ENCODE peak calls at places on chromosomes 12 and 14, in seven cellular contexts. N is aorta, H is H9, I is cardiac muscle cell, G is bronchial epithelial cell, S is SHP77, D is HEK293T. O is an unnamed sample.

GRCh38 chr12:54734196-54734950 is 86.2 kb upstream of the DCD start:
- DNase-seq in D (no peak), I (no peak), G (peak; percentile 53), H (no peak), S (no peak), N (no peak), O (no peak)

GRCh38 chr12:32920506-32921085 is 24.0 kb upstream of the PKP2 start:
- DNase-seq in N (no peak), D (no peak), S (no peak), I (no peak), H (no peak), G (peak; percentile 87), O (no peak)

GRCh38 chr12:12266389-12266872 is 413 bp downstream of the LRP6 start:
- DNase-seq in I (no peak), H (no peak), D (peak; percentile 29), S (no peak), G (no peak), N (no peak), O (peak; percentile 53)

GRCh38 chr14:32073537-32074189 is 3.4 kb upstream of the ARHGAP5 start:
- DNase-seq in S (peak; percentile 87), H (no peak), G (peak; percentile 83), N (no peak), I (peak; percentile 89), D (peak; percentile 42), O (peak; percentile 20)

GRCh38 chr14:83463500-83464098 is 1929.9 kb upstream of the SEL1L start:
- DNase-seq in D (peak; percentile 14), H (peak; percentile 53), N (no peak), S (peak; percentile 1), I (peak; percentile 75), G (peak; percentile 43), O (peak; percentile 59)

GRCh38 chr14:105126970-105127307 is 41.6 kb downstream of the JAG2 start:
- DNase-seq in S (no peak), D (no peak), N (peak; percentile 23), H (no peak), I (no peak), G (no peak), O (no peak)

GRCh38 chr12:34399631-34400422 is 377.5 kb downstream of the ALG10 start:
- DNase-seq in G (no peak), S (no peak), I (no peak), H (peak; percentile 9), N (peak; percentile 46), D (peak; percentile 0), O (peak; percentile 4)

GRCh38 chr12:25585021-25585523 is 32.0 kb upstream of the LMNTD1 start:
- DNase-seq in I (peak; percentile 96), G (peak; percentile 90), D (no peak), H (no peak), N (no peak), S (no peak), O (no peak)

GRCh38 chr12:106301241-106301610 is 1.3 kb upstream of the TCP11L2 start:
- DNase-seq in H (no peak), D (no peak), I (peak; percentile 11), N (no peak), S (no peak), G (no peak), O (no peak)

GRCh38 chr12:21551811-21552469 is 25.8 kb downstream of the SPX start:
- DNase-seq in S (no peak), N (no peak), H (no peak), D (no peak), G (no peak), I (no peak), O (no peak)

GRCh38 chr12:120735181-120735580 is 9.6 kb downstream of the ACADS start:
- DNase-seq in N (no peak), H (no peak), G (peak; percentile 64), D (no peak), S (no peak), I (no peak), O (no peak)

GRCh38 chr12:43238281-43238680 is 313.7 kb downstream of the ADAMTS20 start:
- DNase-seq in I (peak; percentile 4), G (peak; percentile 7), N (no peak), H (no peak), S (no peak), D (no peak), O (no peak)

GRCh38 chr14:89251066-89251465 is 166.0 kb downstream of the FOXN3 start:
- DNase-seq in H (peak; percentile 42), N (no peak), G (peak; percentile 59), S (no peak), D (no peak), I (peak; percentile 12), O (no peak)

GRCh38 chr12:52414936-52415335 is 8.8 kb upstream of the KRT82 start:
- DNase-seq in D (no peak), H (no peak), N (no peak), G (no peak), S (no peak), I (no peak), O (no peak)

GRCh38 chr14:61322011-61322798 is 826 bp downstream of the PRKCH start:
- DNase-seq in H (peak; percentile 38), D (no peak), S (no peak), N (no peak), G (no peak), I (no peak), O (peak; percentile 27)